ENCODE peak calls at places on chromosomes 1 and 21, in ten cellular contexts. S is HCT116; V is left lung; R is IMR-90; B is fibroblast of lung; D is tibial artery; T is heart right ventricle; K is PC-3; O is CD8-positive, alpha-beta T cell; N is adrenal gland. Y is an unnamed sample.

GRCh38 chr1:193042766-193043691 is 16.1 kb downstream of the UCHL5 start:
- DNase-seq in D (no peak), B (no peak), N (no peak), O (no peak), V (no peak), S (no peak), R (no peak), T (no peak), K (no peak), Y (no peak)

GRCh38 chr1:115874929-115875328 is 34.0 kb upstream of the NHLH2 start:
- DNase-seq in T (no peak), B (no peak), O (no peak), R (peak), K (peak), V (no peak), N (no peak), D (no peak), S (no peak), Y (peak)

GRCh38 chr1:12293416-12293815 is 63.6 kb downstream of the VPS13D start:
- DNase-seq in R (no peak), S (no peak), N (no peak), B (no peak), O (no peak), D (no peak), T (no peak), K (no peak), V (no peak), Y (no peak)

GRCh38 chr1:110464340-110464739 is 13.4 kb downstream of the PROK1 start:
- DNase-seq in V (no peak), N (no peak), R (peak), K (peak), B (peak), S (no peak), T (no peak), O (no peak), D (no peak), Y (peak)

GRCh38 chr1:54679055-54679643 is 36.5 kb upstream of the TTC4 start:
- DNase-seq in O (no peak), T (no peak), N (no peak), R (no peak), V (no peak), D (no peak), B (no peak), S (no peak), K (no peak), Y (no peak)

GRCh38 chr21:27734146-27734545 is 767.3 kb upstream of the ADAMTS5 start:
- DNase-seq in O (no peak), R (peak), D (no peak), N (no peak), T (no peak), B (peak), S (no peak), K (peak), V (no peak), Y (peak)

GRCh38 chr1:47931395-47931794 is 65.8 kb downstream of the TRABD2B start:
- DNase-seq in O (no peak), B (no peak), R (no peak), N (no peak), V (no peak), S (peak), T (no peak), D (peak), K (peak), Y (no peak)

GRCh38 chr1:43284711-43285110 is 670 bp downstream of the C1orf210 start:
- DNase-seq in D (no peak), O (no peak), N (no peak), S (no peak), B (no peak), R (no peak), T (no peak), K (no peak), V (peak), Y (no peak)

GRCh38 chr1:26224606-26225005 is 9.4 kb upstream of the CEP85 start:
- DNase-seq in O (no peak), S (no peak), D (no peak), B (no peak), N (no peak), T (no peak), R (no peak), V (no peak), K (no peak), Y (no peak)

GRCh38 chr1:23370744-23371710 is 1.4 kb upstream of the ZNF436 start:
- DNase-seq in O (no peak), D (no peak), S (no peak), R (no peak), N (no peak), T (no peak), B (peak), K (peak), V (no peak), Y (peak)

GRCh38 chr1:15153842-15154479 is 414 bp downstream of the TMEM51 start:
- DNase-seq in S (no peak), T (peak), D (peak), K (peak), V (peak), N (peak), O (no peak), B (peak), R (peak), Y (peak)

GRCh38 chr1:61445269-61445825 is 279.6 kb downstream of the TM2D1 start:
- DNase-seq in B (no peak), V (no peak), N (no peak), O (no peak), S (no peak), K (peak), D (no peak), T (no peak), R (no peak), Y (no peak)

GRCh38 chr1:213014642-213015041 is 1.0 kb downstream of the ANGEL2 start:
- DNase-seq in K (no peak), R (peak), O (no peak), V (no peak), D (no peak), T (no peak), S (no peak), N (no peak), B (peak), Y (peak)

GRCh38 chr1:30847358-30847972 is 61.1 kb downstream of the SDC3 start:
- DNase-seq in R (peak), S (no peak), D (peak), T (peak), K (no peak), N (peak), V (peak), B (peak), O (no peak), Y (no peak)

GRCh38 chr1:87389011-87389410 is 60.3 kb downstream of the LMO4 start:
- DNase-seq in S (no peak), O (no peak), B (no peak), T (no peak), N (no peak), V (no peak), R (no peak), K (no peak), D (no peak), Y (no peak)

GRCh38 chr1:61253059-61253735 is 170.8 kb downstream of the NFIA start:
- DNase-seq in T (peak), D (peak), V (no peak), B (peak), O (no peak), S (no peak), N (peak), K (peak), R (peak), Y (peak)

GRCh38 chr1:201502511-201502857 is 4.4 kb downstream of the CSRP1 start:
- DNase-seq in B (no peak), R (no peak), S (no peak), K (no peak), T (no peak), O (no peak), D (no peak), N (no peak), V (no peak), Y (peak)
- H3K27ac ChIP-seq in B (peak), R (peak), S (no peak), K (peak), T (peak), O (no peak), D (peak), N (peak), V (peak), Y (peak)

GRCh38 chr1:32743380-32744062 is 41.0 kb upstream of the SYNC start:
- DNase-seq in R (no peak), K (peak), D (no peak), S (no peak), O (no peak), V (no peak), T (no peak), N (no peak), B (no peak), Y (peak)

GRCh38 chr1:32741067-32741416 is 38.5 kb upstream of the SYNC start:
- DNase-seq in T (no peak), D (no peak), B (no peak), R (no peak), O (no peak), S (no peak), V (no peak), N (no peak), K (no peak), Y (no peak)

GRCh38 chr1:32741417-32742131 is 39.0 kb upstream of the SYNC start:
- DNase-seq in K (peak), B (no peak), R (no peak), S (no peak), T (peak), O (no peak), D (no peak), N (no peak), V (peak), Y (peak)

GRCh38 chr1:32742956-32743355 is 40.4 kb upstream of the SYNC start:
- DNase-seq in B (no peak), T (no peak), D (no peak), O (no peak), S (no peak), V (no peak), R (no peak), N (no peak), K (peak), Y (no peak)

GRCh38 chr1:32742132-32742947 is 39.8 kb upstream of the SYNC start:
- DNase-seq in B (no peak), R (no peak), N (no peak), S (no peak), T (no peak), K (peak), O (no peak), D (no peak), V (no peak), Y (no peak)
- H3K27ac ChIP-seq in B (no peak), R (peak), N (peak), S (peak), T (peak), K (peak), O (no peak), D (peak), V (peak), Y (no peak)

GRCh38 chr1:198764748-198765147 is 125.9 kb downstream of the PTPRC start:
- DNase-seq in V (no peak), R (peak), O (no peak), K (no peak), S (no peak), T (no peak), N (no peak), B (peak), D (no peak), Y (no peak)

GRCh38 chr1:198761859-198762616 is 123.2 kb downstream of the PTPRC start:
- DNase-seq in N (no peak), D (no peak), K (no peak), V (no peak), O (no peak), S (no peak), B (no peak), R (no peak), T (no peak), Y (no peak)

GRCh38 chr1:198763298-198763714 is 124.5 kb downstream of the PTPRC start:
- DNase-seq in O (no peak), V (no peak), D (no peak), K (peak), R (peak), S (peak), T (no peak), N (no peak), B (peak), Y (peak)
- H3K27ac ChIP-seq in O (no peak), V (no peak), D (no peak), K (peak), R (no peak), S (no peak), T (no peak), N (no peak), B (no peak), Y (no peak)

GRCh38 chr1:216904457-216904856 is 181.2 kb upstream of the ESRRG start:
- DNase-seq in N (no peak), T (no peak), O (no peak), K (no peak), B (no peak), D (no peak), S (no peak), V (no peak), R (no peak), Y (no peak)

GRCh38 chr1:216910081-216910840 is 187.0 kb upstream of the ESRRG start:
- DNase-seq in K (no peak), D (no peak), V (no peak), S (no peak), N (no peak), R (peak), T (no peak), O (no peak), B (peak), Y (no peak)

GRCh38 chr1:216905781-216906180 is 182.6 kb upstream of the ESRRG start:
- DNase-seq in N (no peak), O (no peak), K (peak), T (no peak), V (no peak), B (no peak), R (no peak), S (no peak), D (no peak), Y (no peak)

GRCh38 chr1:216905052-216905580 is 181.9 kb upstream of the ESRRG start:
- DNase-seq in T (no peak), D (no peak), V (no peak), K (no peak), B (no peak), R (no peak), O (no peak), S (no peak), N (no peak), Y (no peak)

DNA sequence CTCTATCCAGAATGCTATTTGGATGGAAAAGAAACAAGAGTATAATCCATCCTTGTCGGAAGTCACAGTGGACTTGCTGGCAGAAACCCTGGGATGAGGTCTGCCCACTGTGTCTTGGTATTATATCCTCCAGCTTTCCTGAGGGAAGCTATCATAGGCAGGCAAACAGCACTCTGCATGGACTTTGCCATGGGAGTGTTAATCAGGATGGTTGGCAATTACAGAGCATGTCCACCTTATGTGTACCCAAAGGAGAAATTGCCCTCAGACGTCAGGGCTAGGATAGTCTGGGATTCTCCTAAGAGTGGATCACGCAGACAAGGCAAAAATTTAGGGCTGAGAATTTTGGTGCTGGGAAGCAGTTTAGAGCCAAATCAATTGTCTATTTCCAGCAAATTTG is 184.9 kb upstream of the ESRRG start:
- DNase-seq in V (no peak), B (no peak), R (no peak), S (no peak), N (no peak), T (no peak), O (no peak), K (no peak), D (no peak), Y (no peak)
- H3K27ac ChIP-seq in V (no peak), B (no peak), R (no peak), S (no peak), N (no peak), T (no peak), O (no peak), K (no peak), D (no peak), Y (no peak)

GRCh38 chr1:160437432-160438319 is 37.3 kb downstream of the VANGL2 start:
- DNase-seq in N (no peak), V (no peak), B (peak), K (no peak), S (no peak), O (no peak), R (no peak), T (no peak), D (no peak), Y (no peak)
- H3K27ac ChIP-seq in N (peak), V (no peak), B (no peak), K (no peak), S (no peak), O (peak), R (no peak), T (peak), D (no peak), Y (no peak)

GRCh38 chr1:66337249-66337648 is 196.7 kb upstream of the SGIP1 start:
- DNase-seq in D (no peak), R (no peak), T (no peak), V (peak), O (no peak), B (no peak), S (no peak), N (no peak), K (no peak), Y (no peak)
- H3K27ac ChIP-seq in D (peak), R (no peak), T (peak), V (peak), O (peak), B (no peak), S (peak), N (peak), K (no peak), Y (no peak)

GRCh38 chr1:234823191-234824176 is 213.5 kb upstream of the IRF2BP2 start:
- DNase-seq in T (no peak), S (no peak), R (no peak), N (no peak), O (no peak), B (no peak), K (no peak), V (no peak), D (no peak), Y (no peak)
- H3K27ac ChIP-seq in T (no peak), S (no peak), R (no peak), N (no peak), O (no peak), B (no peak), K (no peak), V (no peak), D (no peak), Y (no peak)

DNA sequence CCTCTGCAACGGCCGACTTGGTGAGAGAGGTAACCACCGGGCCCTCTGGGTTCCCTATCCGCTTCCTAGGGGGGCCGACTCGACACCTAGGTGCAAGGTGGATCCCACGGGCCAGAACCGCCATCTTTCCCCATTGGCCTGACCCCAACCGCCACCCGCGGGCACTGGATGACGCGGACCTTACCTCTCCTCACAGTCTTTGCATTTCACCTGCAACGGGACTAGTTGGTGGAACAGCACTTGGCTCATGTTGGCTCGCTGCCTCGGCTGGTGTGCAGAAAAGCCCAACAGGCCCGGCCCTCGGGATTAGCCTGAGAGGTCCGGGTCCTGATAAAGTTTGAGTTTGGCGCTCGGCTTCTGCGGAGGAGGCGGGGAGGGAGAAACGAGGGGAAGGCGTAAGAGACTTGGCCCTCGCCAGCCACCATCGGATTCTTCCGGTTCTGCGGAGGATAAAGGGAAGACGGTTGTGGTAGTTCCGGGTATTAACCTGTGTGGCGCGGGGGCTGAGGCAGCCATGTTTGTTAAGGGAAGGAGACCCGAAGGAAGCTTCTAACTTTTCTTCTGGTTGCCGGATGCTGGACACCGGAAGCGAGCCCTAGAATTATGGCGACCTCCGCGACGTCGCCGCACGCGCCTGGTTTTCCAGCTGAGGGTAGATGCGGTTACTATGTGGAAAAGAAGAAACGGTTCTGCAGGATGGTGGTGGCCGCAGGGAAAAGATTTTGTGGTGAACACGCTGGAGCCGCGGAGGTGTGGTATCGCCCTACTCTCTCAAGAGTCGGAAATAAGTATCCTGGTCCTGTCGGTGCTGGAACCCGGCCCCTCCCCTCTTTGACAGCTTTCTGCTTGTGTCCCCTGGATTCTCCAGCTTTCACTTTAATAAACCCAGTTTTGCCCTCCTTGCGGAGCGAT is at the start of the genes SASS6 and TRMT13:
- DNase-seq in S (peak), R (peak), V (peak), B (peak), D (peak), T (peak), K (peak), O (peak), N (peak), Y (peak)
- H3K27ac ChIP-seq in S (peak), R (peak), V (peak), B (peak), D (peak), T (peak), K (peak), O (peak), N (peak), Y (peak)

GRCh38 chr1:20611652-20612051 is 21.6 kb upstream of the PINK1 start:
- DNase-seq in B (no peak), O (no peak), R (no peak), N (no peak), V (no peak), K (no peak), S (no peak), D (no peak), T (no peak), Y (no peak)
- H3K27ac ChIP-seq in B (no peak), O (no peak), R (no peak), N (no peak), V (no peak), K (peak), S (peak), D (no peak), T (no peak), Y (no peak)

Y was measured in GM23248.